ENCODE peak calls at places on chromosomes 1 and 21, in four cellular contexts. One of them, this sample, is unnamed.

GRCh38 chr1:20574686-20575543 is 14.0 kb upstream of the CDA start:
- DNase-seq in EL: peak; percentile 88
- DNase-seq in activated naive CD8-positive, alpha-beta T cell treated with anti-CD3 and anti-CD28 coated beads, Interleukin-2, amount 50 U/mL, for 16 hours: peak; percentile 9
- DNase-seq in NCI-H2029 treated with DMSO at 0.1 percent for 48 hours: peak; percentile 27
- DNase-seq in this sample: peak; percentile 75

GRCh38 chr1:72184099-72184695 is 98.1 kb downstream of the NEGR1 start:
- DNase-seq in EL: no peak
- DNase-seq in activated naive CD8-positive, alpha-beta T cell treated with anti-CD3 and anti-CD28 coated beads, Interleukin-2, amount 50 U/mL, for 16 hours: no peak
- DNase-seq in NCI-H2029 treated with DMSO at 0.1 percent for 48 hours: no peak
- DNase-seq in this sample: no peak

GRCh38 chr21:41622831-41623548 is 115.0 kb upstream of the TMPRSS2 start:
- DNase-seq in EL: peak; percentile 47
- DNase-seq in activated naive CD8-positive, alpha-beta T cell treated with anti-CD3 and anti-CD28 coated beads, Interleukin-2, amount 50 U/mL, for 16 hours: no peak
- DNase-seq in NCI-H2029 treated with DMSO at 0.1 percent for 48 hours: no peak
- DNase-seq in this sample: peak; percentile 53

GRCh38 chr1:38489844-38490270 is 369.7 kb downstream of the RRAGC start:
- DNase-seq in activated naive CD8-positive, alpha-beta T cell treated with anti-CD3 and anti-CD28 coated beads, Interleukin-2, amount 50 U/mL, for 16 hours: peak; percentile 19
- DNase-seq in NCI-H2029 treated with DMSO at 0.1 percent for 48 hours: peak; percentile 41
- DNase-seq in EL: peak; percentile 23
- DNase-seq in this sample: peak; percentile 2

GRCh38 chr1:25197235-25197930 is 34.9 kb downstream of the SYF2 start:
- DNase-seq in activated naive CD8-positive, alpha-beta T cell treated with anti-CD3 and anti-CD28 coated beads, Interleukin-2, amount 50 U/mL, for 16 hours: no peak
- DNase-seq in EL: no peak
- DNase-seq in NCI-H2029 treated with DMSO at 0.1 percent for 48 hours: peak; percentile 77
- DNase-seq in this sample: no peak

GRCh38 chr1:107829083-107829771 is 135.8 kb downstream of the VAV3 start:
- DNase-seq in activated naive CD8-positive, alpha-beta T cell treated with anti-CD3 and anti-CD28 coated beads, Interleukin-2, amount 50 U/mL, for 16 hours: no peak
- DNase-seq in EL: no peak
- DNase-seq in NCI-H2029 treated with DMSO at 0.1 percent for 48 hours: no peak
- DNase-seq in this sample: no peak

GRCh38 chr1:12469990-12470389 is 148.0 kb downstream of the DHRS3 start:
- DNase-seq in NCI-H2029 treated with DMSO at 0.1 percent for 48 hours: peak; percentile 24
- DNase-seq in EL: no peak
- DNase-seq in activated naive CD8-positive, alpha-beta T cell treated with anti-CD3 and anti-CD28 coated beads, Interleukin-2, amount 50 U/mL, for 16 hours: no peak
- DNase-seq in this sample: no peak

GRCh38 chr1:237859014-237859413 is 31.7 kb downstream of the ZP4 start:
- DNase-seq in activated naive CD8-positive, alpha-beta T cell treated with anti-CD3 and anti-CD28 coated beads, Interleukin-2, amount 50 U/mL, for 16 hours: no peak
- DNase-seq in EL: no peak
- DNase-seq in NCI-H2029 treated with DMSO at 0.1 percent for 48 hours: no peak
- DNase-seq in this sample: no peak

GRCh38 chr1:98824724-98825123 is 163.2 kb downstream of the SNX7 start:
- DNase-seq in EL: no peak
- DNase-seq in NCI-H2029 treated with DMSO at 0.1 percent for 48 hours: no peak
- DNase-seq in activated naive CD8-positive, alpha-beta T cell treated with anti-CD3 and anti-CD28 coated beads, Interleukin-2, amount 50 U/mL, for 16 hours: no peak
- DNase-seq in this sample: no peak

GRCh38 chr1:27101696-27102095 is 53.2 kb downstream of the SLC9A1 start:
- DNase-seq in NCI-H2029 treated with DMSO at 0.1 percent for 48 hours: no peak
- DNase-seq in activated naive CD8-positive, alpha-beta T cell treated with anti-CD3 and anti-CD28 coated beads, Interleukin-2, amount 50 U/mL, for 16 hours: no peak
- DNase-seq in EL: no peak
- DNase-seq in this sample: no peak

GRCh38 chr21:31866077-31866511 is 6.7 kb upstream of the HUNK start:
- DNase-seq in EL: peak; percentile 68
- DNase-seq in activated naive CD8-positive, alpha-beta T cell treated with anti-CD3 and anti-CD28 coated beads, Interleukin-2, amount 50 U/mL, for 16 hours: peak; percentile 48
- DNase-seq in NCI-H2029 treated with DMSO at 0.1 percent for 48 hours: peak; percentile 77
- DNase-seq in this sample: peak; percentile 62

GRCh38 chr21:45543710-45544448 is 1.6 kb upstream of the SLC19A1 start:
- DNase-seq in EL: no peak
- DNase-seq in activated naive CD8-positive, alpha-beta T cell treated with anti-CD3 and anti-CD28 coated beads, Interleukin-2, amount 50 U/mL, for 16 hours: no peak
- DNase-seq in NCI-H2029 treated with DMSO at 0.1 percent for 48 hours: no peak
- DNase-seq in this sample: no peak

GRCh38 chr1:35539073-35539823 is 18.0 kb downstream of the KIAA0319L start:
- DNase-seq in activated naive CD8-positive, alpha-beta T cell treated with anti-CD3 and anti-CD28 coated beads, Interleukin-2, amount 50 U/mL, for 16 hours: no peak
- DNase-seq in NCI-H2029 treated with DMSO at 0.1 percent for 48 hours: no peak
- DNase-seq in EL: peak; percentile 52
- DNase-seq in this sample: no peak

GRCh38 chr1:234825498-234826176 is 215.7 kb upstream of the IRF2BP2 start:
- DNase-seq in EL: no peak
- DNase-seq in activated naive CD8-positive, alpha-beta T cell treated with anti-CD3 and anti-CD28 coated beads, Interleukin-2, amount 50 U/mL, for 16 hours: no peak
- DNase-seq in NCI-H2029 treated with DMSO at 0.1 percent for 48 hours: no peak
- DNase-seq in this sample: no peak

GRCh38 chr1:187092104-187092503 is 263.4 kb downstream of the PLA2G4A start:
- DNase-seq in EL: no peak
- DNase-seq in activated naive CD8-positive, alpha-beta T cell treated with anti-CD3 and anti-CD28 coated beads, Interleukin-2, amount 50 U/mL, for 16 hours: no peak
- DNase-seq in NCI-H2029 treated with DMSO at 0.1 percent for 48 hours: no peak
- DNase-seq in this sample: no peak

GRCh38 chr1:233965856-233966255 is 61.4 kb downstream of the SLC35F3 start:
- DNase-seq in NCI-H2029 treated with DMSO at 0.1 percent for 48 hours: no peak
- DNase-seq in EL: no peak
- DNase-seq in activated naive CD8-positive, alpha-beta T cell treated with anti-CD3 and anti-CD28 coated beads, Interleukin-2, amount 50 U/mL, for 16 hours: no peak
- DNase-seq in this sample: no peak

GRCh38 chr1:151934048-151934493 is 24.8 kb upstream of the THEM4 start:
- DNase-seq in NCI-H2029 treated with DMSO at 0.1 percent for 48 hours: peak; percentile 34
- DNase-seq in activated naive CD8-positive, alpha-beta T cell treated with anti-CD3 and anti-CD28 coated beads, Interleukin-2, amount 50 U/mL, for 16 hours: no peak
- DNase-seq in EL: peak; percentile 68
- DNase-seq in this sample: peak; percentile 60

GRCh38 chr1:178501705-178502329 is 5.1 kb upstream of the CLEC20A start:
- DNase-seq in activated naive CD8-positive, alpha-beta T cell treated with anti-CD3 and anti-CD28 coated beads, Interleukin-2, amount 50 U/mL, for 16 hours: no peak
- DNase-seq in NCI-H2029 treated with DMSO at 0.1 percent for 48 hours: no peak
- DNase-seq in EL: peak; percentile 70
- DNase-seq in this sample: peak; percentile 64

GRCh38 chr21:33384851-33385331 is 18.3 kb upstream of the IFNGR2 start:
- DNase-seq in activated naive CD8-positive, alpha-beta T cell treated with anti-CD3 and anti-CD28 coated beads, Interleukin-2, amount 50 U/mL, for 16 hours: no peak
- DNase-seq in EL: no peak
- DNase-seq in NCI-H2029 treated with DMSO at 0.1 percent for 48 hours: no peak
- DNase-seq in this sample: peak; percentile 43

GRCh38 chr1:50973875-50974617 is 4.0 kb downstream of the CDKN2C start:
- DNase-seq in activated naive CD8-positive, alpha-beta T cell treated with anti-CD3 and anti-CD28 coated beads, Interleukin-2, amount 50 U/mL, for 16 hours: no peak
- DNase-seq in NCI-H2029 treated with DMSO at 0.1 percent for 48 hours: peak; percentile 88
- DNase-seq in EL: no peak
- DNase-seq in this sample: no peak

GRCh38 chr1:43577647-43578542 is 47.2 kb downstream of the PTPRF start:
- DNase-seq in NCI-H2029 treated with DMSO at 0.1 percent for 48 hours: no peak
- DNase-seq in EL: no peak
- DNase-seq in activated naive CD8-positive, alpha-beta T cell treated with anti-CD3 and anti-CD28 coated beads, Interleukin-2, amount 50 U/mL, for 16 hours: no peak
- DNase-seq in this sample: no peak

GRCh38 chr21:39597595-39598185 is 15.1 kb upstream of the B3GALT5 start:
- DNase-seq in NCI-H2029 treated with DMSO at 0.1 percent for 48 hours: no peak
- DNase-seq in activated naive CD8-positive, alpha-beta T cell treated with anti-CD3 and anti-CD28 coated beads, Interleukin-2, amount 50 U/mL, for 16 hours: no peak
- DNase-seq in EL: no peak
- DNase-seq in this sample: no peak

GRCh38 chr21:38979271-38980196 is 173.8 kb downstream of the ETS2 start:
- DNase-seq in activated naive CD8-positive, alpha-beta T cell treated with anti-CD3 and anti-CD28 coated beads, Interleukin-2, amount 50 U/mL, for 16 hours: no peak
- DNase-seq in EL: peak; percentile 39
- DNase-seq in NCI-H2029 treated with DMSO at 0.1 percent for 48 hours: no peak
- DNase-seq in this sample: peak; percentile 70

GRCh38 chr1:198890531-198890930 is 251.7 kb downstream of the PTPRC start:
- DNase-seq in NCI-H2029 treated with DMSO at 0.1 percent for 48 hours: no peak
- DNase-seq in EL: peak; percentile 51
- DNase-seq in activated naive CD8-positive, alpha-beta T cell treated with anti-CD3 and anti-CD28 coated beads, Interleukin-2, amount 50 U/mL, for 16 hours: no peak
- DNase-seq in this sample: peak; percentile 71

GRCh38 chr1:53733975-53734649 is 4.9 kb downstream of the GLIS1 start:
- DNase-seq in EL: peak; percentile 91
- DNase-seq in activated naive CD8-positive, alpha-beta T cell treated with anti-CD3 and anti-CD28 coated beads, Interleukin-2, amount 50 U/mL, for 16 hours: no peak
- DNase-seq in NCI-H2029 treated with DMSO at 0.1 percent for 48 hours: no peak
- DNase-seq in this sample: peak; percentile 84

GRCh38 chr1:87329756-87330200 is 1.1 kb downstream of the LMO4 start:
- DNase-seq in EL: peak; percentile 25
- DNase-seq in activated naive CD8-positive, alpha-beta T cell treated with anti-CD3 and anti-CD28 coated beads, Interleukin-2, amount 50 U/mL, for 16 hours: no peak
- DNase-seq in NCI-H2029 treated with DMSO at 0.1 percent for 48 hours: no peak
- DNase-seq in this sample: peak; percentile 23

GRCh38 chr1:87899746-87900145 is 571.1 kb downstream of the LMO4 start:
- DNase-seq in activated naive CD8-positive, alpha-beta T cell treated with anti-CD3 and anti-CD28 coated beads, Interleukin-2, amount 50 U/mL, for 16 hours: no peak
- DNase-seq in NCI-H2029 treated with DMSO at 0.1 percent for 48 hours: no peak
- DNase-seq in EL: no peak
- DNase-seq in this sample: no peak

GRCh38 chr1:76501576-76502219 is 365.6 kb upstream of the ST6GALNAC5 start:
- DNase-seq in activated naive CD8-positive, alpha-beta T cell treated with anti-CD3 and anti-CD28 coated beads, Interleukin-2, amount 50 U/mL, for 16 hours: no peak
- DNase-seq in NCI-H2029 treated with DMSO at 0.1 percent for 48 hours: no peak
- DNase-seq in EL: no peak
- DNase-seq in this sample: no peak

GRCh38 chr21:46159390-46159789 is 4.0 kb upstream of the FTCD start:
- DNase-seq in NCI-H2029 treated with DMSO at 0.1 percent for 48 hours: no peak
- DNase-seq in activated naive CD8-positive, alpha-beta T cell treated with anti-CD3 and anti-CD28 coated beads, Interleukin-2, amount 50 U/mL, for 16 hours: no peak
- DNase-seq in EL: no peak
- DNase-seq in this sample: no peak

GRCh38 chr1:233412812-233413211 is 85.3 kb downstream of the MAP3K21 start:
- DNase-seq in activated naive CD8-positive, alpha-beta T cell treated with anti-CD3 and anti-CD28 coated beads, Interleukin-2, amount 50 U/mL, for 16 hours: no peak
- DNase-seq in NCI-H2029 treated with DMSO at 0.1 percent for 48 hours: no peak
- DNase-seq in EL: no peak
- DNase-seq in this sample: no peak

GRCh38 chr1:111571239-111571638 is 48.4 kb upstream of the RAP1A start:
- DNase-seq in activated naive CD8-positive, alpha-beta T cell treated with anti-CD3 and anti-CD28 coated beads, Interleukin-2, amount 50 U/mL, for 16 hours: no peak
- DNase-seq in EL: peak; percentile 16
- DNase-seq in NCI-H2029 treated with DMSO at 0.1 percent for 48 hours: no peak
- DNase-seq in this sample: no peak

GRCh38 chr1:208268541-208269337 is 24.6 kb upstream of the PLXNA2 start:
- DNase-seq in EL: no peak
- DNase-seq in activated naive CD8-positive, alpha-beta T cell treated with anti-CD3 and anti-CD28 coated beads, Interleukin-2, amount 50 U/mL, for 16 hours: no peak
- DNase-seq in NCI-H2029 treated with DMSO at 0.1 percent for 48 hours: no peak
- DNase-seq in this sample: no peak

GRCh38 chr1:152517237-152517811 is 3.0 kb downstream of the CRCT1 start:
- DNase-seq in NCI-H2029 treated with DMSO at 0.1 percent for 48 hours: no peak
- DNase-seq in EL: peak; percentile 53
- DNase-seq in activated naive CD8-positive, alpha-beta T cell treated with anti-CD3 and anti-CD28 coated beads, Interleukin-2, amount 50 U/mL, for 16 hours: no peak
- DNase-seq in this sample: no peak